ENCODE peak calls at places on chromosomes 6 and 20, in eight cellular contexts. F is ascending aorta, K is Panc1, Z is heart right ventricle, L is Peyer's patch, J is fibroblast of lung, X is left ventricle myocardium inferior, U is mesendoderm. Y is an unnamed sample. For H3K36me3, the result is how much of the 10 kb centered on the place peaks cover.

GRCh38 chr20:6698056-6698455 is 69.4 kb upstream of the BMP2 start:
- DNase-seq in L (no peak), J (peak), Z (no peak), F (no peak), X (no peak), K (no peak), U (peak), Y (peak)

GRCh38 chr20:39137299-39137698 is 175.2 kb downstream of the DHX35 start:
- DNase-seq in K (no peak), F (no peak), X (no peak), Z (no peak), L (no peak), U (no peak), J (no peak), Y (no peak)

GRCh38 chr20:17536944-17537444 is 5.8 kb upstream of the BFSP1 start:
- DNase-seq in U (peak), Z (peak), J (peak), L (peak), K (peak), X (peak), F (peak), Y (peak)

GRCh38 chr6:71333700-71334099 is 45.1 kb downstream of the OGFRL1 start:
- DNase-seq in K (peak), J (peak), U (no peak), Z (no peak), X (no peak), L (no peak), F (no peak), Y (no peak)

GRCh38 chr6:7769702-7770101 is 43.8 kb downstream of the BMP6 start:
- DNase-seq in F (no peak), L (no peak), X (no peak), Z (no peak), K (peak), J (peak), U (no peak), Y (no peak)

GRCh38 chr6:144150673-144151009 is 324 bp downstream of the STX11 start:
- DNase-seq in J (peak), F (peak), X (no peak), K (no peak), U (peak), Z (peak), L (no peak), Y (no peak)

GRCh38 chr6:123338394-123338793 is 298.4 kb downstream of the TRDN start:
- DNase-seq in U (peak), L (no peak), J (no peak), X (no peak), F (no peak), Z (no peak), K (no peak), Y (no peak)

GRCh38 chr20:433300-433975 is 25.3 kb downstream of the RBCK1 start:
- DNase-seq in F (peak), J (no peak), K (no peak), Z (no peak), L (no peak), U (no peak), X (no peak), Y (peak)

GRCh38 chr6:24908555-24908954 is 27.2 kb downstream of the RIPOR2 start:
- DNase-seq in U (no peak), X (no peak), J (no peak), L (no peak), K (no peak), F (no peak), Z (no peak), Y (no peak)
- H3K27ac ChIP-seq in U (no peak), X (peak), J (no peak), L (peak), K (no peak), F (no peak), Z (peak), Y (no peak)

DNA sequence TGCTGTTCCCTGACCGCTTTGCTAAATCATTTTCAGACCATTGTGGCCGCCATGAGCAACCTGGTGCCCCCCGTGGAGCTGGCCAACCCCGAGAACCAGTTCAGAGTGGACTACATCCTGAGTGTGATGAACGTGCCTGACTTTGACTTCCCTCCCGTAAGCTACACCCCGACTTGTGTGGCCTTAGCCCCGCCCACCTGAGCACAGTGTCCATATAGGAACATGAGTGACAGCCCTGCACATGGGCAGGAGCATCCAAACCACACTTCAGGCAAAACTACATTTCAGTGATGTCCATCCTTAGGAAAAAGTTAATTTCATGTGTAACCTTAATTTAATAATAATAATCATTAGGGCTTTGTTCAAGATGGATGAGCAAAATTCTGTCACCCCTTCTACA is 51.1 kb downstream of the GNAS start:
- DNase-seq in U (no peak), X (no peak), K (no peak), J (no peak), L (no peak), Z (no peak), F (no peak), Y (no peak)
- H3K36me3 ChIP-seq in U (under half), X (under half), K (under half), J (under half), L (under half), Z (under half), F (under half), Y (under half)

DNA sequence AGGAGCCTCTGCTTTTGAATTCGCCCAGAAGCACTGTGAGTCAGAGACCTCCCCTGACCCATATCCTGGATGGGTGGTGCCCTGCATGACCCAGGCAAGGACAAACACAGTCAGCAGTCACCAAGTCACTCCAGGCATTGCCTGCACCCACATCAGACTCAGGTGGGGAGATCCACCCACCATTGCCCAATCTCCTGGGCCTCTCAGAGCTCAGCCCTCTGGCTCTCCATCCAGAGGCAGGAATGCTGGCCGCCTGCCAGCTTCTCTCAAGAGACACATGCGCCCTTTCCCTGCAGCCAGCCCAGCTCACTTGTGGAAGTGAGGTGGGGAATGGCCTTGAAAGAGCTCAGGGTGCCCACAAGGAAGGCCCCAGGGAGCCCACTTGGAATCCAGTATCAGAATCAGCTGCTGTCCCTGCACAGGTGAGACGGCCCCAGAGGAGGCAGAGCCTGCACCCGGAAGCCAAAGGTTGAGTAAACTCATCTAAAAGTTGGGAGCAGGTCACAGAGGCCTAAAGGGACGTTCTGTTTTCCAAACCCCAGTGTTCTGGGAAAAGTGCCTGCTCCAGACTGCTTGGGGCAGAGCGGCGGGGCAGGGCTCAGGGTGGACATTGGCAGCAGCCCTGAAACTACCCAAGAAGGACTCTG is 129.8 kb downstream of the PREX1 start:
- DNase-seq in J (peak), L (peak), K (peak), U (no peak), X (peak), F (peak), Z (peak), Y (peak)
- H3K27ac ChIP-seq in J (no peak), L (no peak), K (no peak), U (no peak), X (peak), F (peak), Z (no peak), Y (no peak)

GRCh38 chr20:50575869-50576720 is 65.9 kb downstream of the PTPN1 start:
- DNase-seq in J (peak), X (peak), F (peak), K (no peak), U (peak), L (peak), Z (peak), Y (peak)

GRCh38 chr20:50574108-50574507 is 63.9 kb downstream of the PTPN1 start:
- DNase-seq in K (no peak), F (peak), L (no peak), Z (no peak), X (no peak), J (no peak), U (no peak), Y (no peak)

GRCh38 chr20:50571466-50571865 is 61.3 kb downstream of the PTPN1 start:
- DNase-seq in F (peak), L (no peak), K (no peak), J (peak), Z (no peak), U (no peak), X (no peak), Y (no peak)

GRCh38 chr20:50574586-50574985 is 64.4 kb downstream of the PTPN1 start:
- DNase-seq in J (no peak), L (no peak), X (no peak), Z (no peak), F (peak), K (no peak), U (no peak), Y (no peak)

GRCh38 chr20:50572922-50573777 is 63.0 kb downstream of the PTPN1 start:
- DNase-seq in X (peak), L (no peak), F (peak), U (no peak), J (peak), Z (no peak), K (no peak), Y (no peak)
- H3K36me3 ChIP-seq in X (under half), L (half or more), F (under half), U (under half), J (under half), Z (under half), K (under half), Y (under half)

GRCh38 chr6:151695181-151695580 is 112.3 kb upstream of the ESR1 start:
- DNase-seq in Z (no peak), K (no peak), X (no peak), U (no peak), J (no peak), F (no peak), L (no peak), Y (no peak)
- H3K27ac ChIP-seq in Z (no peak), K (no peak), X (no peak), U (no peak), J (no peak), F (no peak), L (no peak), Y (no peak)

GRCh38 chr20:62133864-62134263 is 9.3 kb downstream of the PSMA7 start:
- DNase-seq in U (peak), F (no peak), J (no peak), K (no peak), Z (no peak), L (no peak), X (no peak), Y (no peak)

GRCh38 chr20:62134735-62135231 is 8.4 kb downstream of the PSMA7 start:
- DNase-seq in U (no peak), J (no peak), X (no peak), L (no peak), F (peak), Z (no peak), K (no peak), Y (no peak)

GRCh38 chr20:62131560-62132320 is 9.5 kb downstream of the LSM14B start:
- DNase-seq in L (no peak), J (no peak), F (no peak), Z (no peak), U (no peak), K (no peak), X (no peak), Y (no peak)

GRCh38 chr20:62133051-62133845 is 9.9 kb downstream of the PSMA7 start:
- DNase-seq in X (peak), U (no peak), F (peak), L (no peak), Z (peak), K (no peak), J (peak), Y (no peak)

GRCh38 chr20:62132421-62132820 is 10.1 kb downstream of the LSM14B start:
- DNase-seq in L (no peak), Z (no peak), K (no peak), J (no peak), F (no peak), X (no peak), U (no peak), Y (no peak)
- H3K36me3 ChIP-seq in L (half or more), Z (under half), K (under half), J (under half), F (half or more), X (half or more), U (under half), Y (under half)